ENCODE peak calls at places on chromosomes 16 and 17, in eight cellular contexts. Z is A549; M is AG04450; T is AG10803; O is effector memory CD4-positive, alpha-beta T cell; N is astrocyte of the spinal cord; K is fibroblast of mammary gland; J is CD8-positive, alpha-beta memory T cell. I is an unnamed sample.

GRCh38 chr17:2867441-2868424 is 71.5 kb downstream of the RAP1GAP2 start:
- DNase-seq in J (no peak), Z (peak; percentile 79), N (no peak), O (no peak), M (peak; percentile 38), K (peak; percentile 98), T (peak; percentile 62), I (peak; percentile 29)

GRCh38 chr16:10151718-10152117 is 30.5 kb downstream of the GRIN2A start:
- DNase-seq in T (no peak), Z (no peak), O (no peak), K (no peak), M (no peak), N (no peak), J (no peak), I (no peak)

GRCh38 chr17:57954421-57955182 is 610 bp downstream of the CUEDC1 start:
- DNase-seq in J (no peak), Z (peak; percentile 80), N (peak; percentile 55), T (peak; percentile 74), O (no peak), K (peak; percentile 49), M (no peak), I (no peak)

GRCh38 chr16:4371481-4372314 is at the start of gene VASN:
- DNase-seq in T (peak; percentile 74), N (peak; percentile 70), J (peak; percentile 77), O (peak; percentile 59), Z (peak; percentile 68), M (no peak), K (peak; percentile 68), I (peak; percentile 44)

GRCh38 chr17:27743288-27743885 is 56.9 kb downstream of the NOS2 start:
- DNase-seq in T (no peak), O (no peak), M (no peak), Z (no peak), J (no peak), N (no peak), K (no peak), I (no peak)

GRCh38 chr16:75621170-75621477 is 2.0 kb downstream of the ADAT1 start:
- DNase-seq in M (no peak), Z (peak; percentile 44), K (peak; percentile 47), N (peak; percentile 65), J (no peak), O (no peak), T (peak; percentile 47), I (peak; percentile 12)

GRCh38 chr17:31645351-31645750 is 213.7 kb downstream of the COPRS start:
- DNase-seq in J (no peak), Z (no peak), M (no peak), N (no peak), K (no peak), O (no peak), T (no peak), I (no peak)

GRCh38 chr16:50942143-50942542 is 200.3 kb downstream of the CYLD start:
- DNase-seq in K (no peak), J (no peak), Z (no peak), T (no peak), M (no peak), N (no peak), O (no peak), I (no peak)

GRCh38 chr17:77717941-77718668 is 240.4 kb upstream of the TNRC6C start:
- DNase-seq in Z (no peak), O (no peak), J (no peak), K (no peak), M (no peak), N (no peak), T (no peak), I (no peak)

GRCh38 chr17:29115906-29116651 is 64.1 kb downstream of the MYO18A start:
- DNase-seq in Z (peak; percentile 78), N (peak; percentile 44), J (peak; percentile 19), M (no peak), O (no peak), K (peak; percentile 61), T (peak; percentile 46), I (peak; percentile 44)

GRCh38 chr16:68450741-68451140 is 2.4 kb upstream of the SMPD3 start:
- DNase-seq in Z (no peak), O (no peak), T (peak; percentile 42), K (no peak), M (no peak), N (no peak), J (no peak), I (no peak)

GRCh38 chr17:21041753-21042433 is 918 bp downstream of the USP22 start:
- DNase-seq in M (no peak), Z (peak; percentile 87), N (peak; percentile 79), T (peak; percentile 73), O (peak; percentile 41), K (peak; percentile 75), J (peak; percentile 56), I (peak; percentile 70)

GRCh38 chr16:53456625-53457024 is 22.4 kb downstream of the RBL2 start:
- DNase-seq in K (no peak), M (no peak), T (no peak), Z (no peak), N (no peak), J (peak; percentile 91), O (peak; percentile 33), I (no peak)

GRCh38 chr16:53458623-53459022 is 24.4 kb downstream of the RBL2 start:
- DNase-seq in K (no peak), N (no peak), M (no peak), T (no peak), J (no peak), O (no peak), Z (no peak), I (no peak)

DNA sequence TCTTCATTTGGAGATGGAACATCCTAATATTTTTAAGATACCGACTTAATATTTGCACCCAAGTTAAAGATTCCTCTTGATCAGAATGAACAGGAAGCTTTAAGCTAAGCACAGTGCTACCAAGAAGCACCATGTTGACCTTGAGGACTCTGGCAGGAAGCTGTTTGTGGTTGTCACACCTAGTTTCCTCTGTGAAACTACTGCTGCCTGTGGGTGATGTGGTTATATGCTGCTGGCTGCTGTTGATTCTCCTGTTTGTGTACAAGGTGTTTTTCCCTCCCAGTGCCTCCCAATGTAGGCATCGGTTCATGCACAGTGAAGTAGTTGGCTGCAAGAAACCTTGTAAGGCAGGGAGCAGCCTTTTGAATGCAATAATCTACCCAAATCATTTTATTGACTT is 23.4 kb downstream of the RBL2 start:
- DNase-seq in K (no peak), M (no peak), Z (no peak), T (no peak), N (peak; percentile 15), J (peak; percentile 91), O (peak; percentile 72), I (peak; percentile 29)
- H3K4me3 ChIP-seq in K (no peak overlapping the region), M (no peak overlapping the region), Z (no peak overlapping the region), T (no peak overlapping the region), N (no peak overlapping the region), J (peak overlapping the region; percentile 60), O (peak overlapping the region; percentile 26), I (no peak overlapping the region)

DNA sequence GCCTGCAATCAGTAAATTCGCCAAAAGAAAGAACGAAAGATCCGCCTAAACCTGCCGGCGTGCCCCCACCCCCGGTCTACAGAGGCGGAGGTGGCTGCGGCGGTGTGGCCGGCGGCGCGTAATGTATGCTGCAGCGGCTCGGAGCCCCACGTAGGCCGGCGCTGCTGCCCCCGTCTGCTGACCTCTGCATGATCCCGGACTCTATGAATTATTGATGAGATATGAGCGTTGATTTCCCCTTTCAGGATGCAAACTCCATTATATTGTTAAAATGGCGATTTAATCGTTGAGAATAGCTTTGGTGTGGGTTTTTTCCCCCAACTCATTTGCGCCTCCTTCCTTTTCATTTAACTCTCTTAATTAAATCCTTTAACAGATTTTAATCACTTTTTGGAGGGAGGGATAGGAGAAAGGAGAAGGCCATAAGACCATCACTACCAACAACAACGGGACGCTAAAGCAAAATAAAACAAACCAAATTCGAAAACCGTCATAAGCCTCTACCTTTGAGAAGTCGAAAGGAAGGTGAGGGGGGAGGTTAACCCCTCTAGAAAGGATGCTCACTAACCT is 3.6 kb downstream of the HOXB3 start:
- DNase-seq in O (no peak), J (no peak), K (no peak), M (no peak), N (no peak), Z (no peak), T (no peak), I (no peak)
- H3K4me3 ChIP-seq in O (peak overlapping the region; percentile 64), J (peak overlapping the region; percentile 85), K (peak overlapping the region; percentile 78), M (peak overlapping the region; percentile 89), N (peak overlapping the region; percentile 77), Z (no peak overlapping the region), T (peak overlapping the region; percentile 82), I (peak overlapping the region; percentile 69)

GRCh38 chr17:50292465-50292864 is 18.2 kb downstream of the TMEM92 start:
- DNase-seq in Z (no peak), M (no peak), O (no peak), N (peak; percentile 41), J (no peak), T (peak; percentile 46), K (no peak), I (no peak)

GRCh38 chr17:50290074-50290702 is 15.9 kb downstream of the TMEM92 start:
- DNase-seq in K (peak; percentile 100), Z (peak; percentile 87), M (peak; percentile 96), T (peak; percentile 99), N (peak; percentile 98), O (no peak), J (no peak), I (peak; percentile 89)

GRCh38 chr17:50288306-50288705 is 14.0 kb downstream of the TMEM92 start:
- DNase-seq in M (no peak), J (no peak), K (no peak), Z (no peak), O (no peak), T (no peak), N (no peak), I (no peak)

GRCh38 chr17:50285941-50286340 is 11.7 kb downstream of the TMEM92 start:
- DNase-seq in N (no peak), M (no peak), Z (no peak), K (no peak), O (no peak), J (no peak), T (no peak), I (no peak)

DNA sequence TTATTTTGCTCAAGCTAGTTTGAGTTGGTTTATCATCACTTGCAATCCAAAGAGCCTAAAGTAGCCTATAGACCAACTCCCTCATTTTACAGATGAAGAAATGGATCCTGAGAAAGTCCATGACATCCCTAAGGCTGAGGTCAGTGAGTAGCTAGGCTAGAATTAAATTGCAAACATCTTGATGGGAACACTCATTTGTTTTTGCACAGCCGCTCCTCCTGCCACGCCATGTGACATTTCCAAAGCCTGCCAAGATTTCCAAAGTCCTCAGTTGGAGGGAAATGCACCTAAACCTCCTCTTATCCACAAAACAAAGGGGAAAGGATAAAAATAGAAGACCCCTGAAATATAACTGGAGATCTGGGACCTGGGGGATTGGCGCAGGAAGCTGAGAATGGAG is 15.0 kb downstream of the TMEM92 start:
- DNase-seq in O (no peak), T (peak; percentile 85), Z (no peak), N (no peak), K (peak; percentile 94), J (no peak), M (no peak), I (no peak)
- H3K4me3 ChIP-seq in O (no peak overlapping the region), T (peak overlapping the region; percentile 59), Z (peak overlapping the region; percentile 23), N (peak overlapping the region; percentile 44), K (peak overlapping the region; percentile 48), J (no peak overlapping the region), M (peak overlapping the region; percentile 55), I (no peak overlapping the region)

DNA sequence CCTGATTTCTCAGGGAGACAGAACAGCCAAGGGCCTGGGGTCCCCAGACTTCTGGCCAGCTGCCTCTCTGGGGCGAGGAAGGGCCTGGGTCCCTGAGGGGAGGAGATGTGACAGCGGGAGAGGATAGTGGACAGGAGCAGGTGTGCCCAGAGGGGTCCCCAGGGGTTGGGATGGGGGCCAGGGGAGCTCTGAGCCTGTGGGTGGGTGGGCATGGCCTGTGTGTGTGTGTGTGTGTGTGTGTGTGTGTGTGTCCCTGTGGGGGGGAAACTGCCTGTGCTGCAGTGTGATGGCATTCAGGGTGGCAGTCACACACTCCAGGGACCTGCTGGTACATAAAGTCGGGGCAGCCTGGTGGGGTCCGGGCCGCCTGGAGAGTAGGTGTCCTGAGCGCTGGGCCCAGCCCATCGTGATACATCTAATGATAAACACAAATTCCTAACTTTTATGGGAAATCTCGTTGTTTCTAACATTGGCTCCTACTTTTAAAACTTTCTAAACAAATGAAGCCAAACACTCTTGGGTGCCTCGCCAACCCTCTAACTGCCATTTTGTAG is 1.4 kb downstream of the ITGB4 start:
- DNase-seq in K (no peak), M (no peak), Z (no peak), N (no peak), O (no peak), T (no peak), J (no peak), I (no peak)
- H3K4me3 ChIP-seq in K (no peak overlapping the region), M (no peak overlapping the region), Z (peak overlapping the region; percentile 57), N (peak overlapping the region; percentile 30), O (no peak overlapping the region), T (no peak overlapping the region), J (no peak overlapping the region), I (peak overlapping the region; percentile 95)